ENCODE peak calls at places on chromosomes 7 and 10, in nine cellular contexts. One of them, this sample, is unnamed.

GRCh38 chr10:46223626-46224413 is 63.0 kb upstream of the ANTXRL start:
- DNase-seq in chondrocyte: peak; percentile 69
- DNase-seq in transverse colon: no peak
- DNase-seq in Calu3: no peak
- DNase-seq in colonic mucosa: peak; percentile 11
- DNase-seq in bronchial epithelial cell: no peak
- DNase-seq in endothelial cell: no peak
- DNase-seq in glutamatergic neuron: no peak
- DNase-seq in esophagus squamous epithelium: no peak
- DNase-seq in this sample: no peak

GRCh38 chr7:76048668-76048988 is 722 bp downstream of the MDH2 start:
- DNase-seq in chondrocyte: no peak
- DNase-seq in transverse colon: peak; percentile 19
- DNase-seq in Calu3: no peak
- DNase-seq in colonic mucosa: peak; percentile 47
- DNase-seq in bronchial epithelial cell: no peak
- DNase-seq in endothelial cell: peak; percentile 17
- DNase-seq in glutamatergic neuron: no peak
- DNase-seq in esophagus squamous epithelium: no peak
- DNase-seq in this sample: peak; percentile 54

GRCh38 chr10:3528823-3529222 is 256.2 kb downstream of the KLF6 start:
- DNase-seq in chondrocyte: no peak
- DNase-seq in transverse colon: no peak
- DNase-seq in Calu3: no peak
- DNase-seq in colonic mucosa: no peak
- DNase-seq in bronchial epithelial cell: no peak
- DNase-seq in endothelial cell: no peak
- DNase-seq in glutamatergic neuron: no peak
- DNase-seq in esophagus squamous epithelium: no peak
- DNase-seq in this sample: no peak

GRCh38 chr7:79410345-79410744 is 43.1 kb downstream of the MAGI2 start:
- DNase-seq in chondrocyte: no peak
- DNase-seq in transverse colon: no peak
- DNase-seq in Calu3: no peak
- DNase-seq in colonic mucosa: no peak
- DNase-seq in bronchial epithelial cell: peak; percentile 68
- DNase-seq in endothelial cell: no peak
- DNase-seq in glutamatergic neuron: no peak
- DNase-seq in esophagus squamous epithelium: no peak
- DNase-seq in this sample: no peak

GRCh38 chr7:107078517-107078966 is 34.0 kb downstream of the PRKAR2B start:
- DNase-seq in chondrocyte: no peak
- DNase-seq in transverse colon: no peak
- DNase-seq in Calu3: peak; percentile 29
- DNase-seq in colonic mucosa: no peak
- DNase-seq in bronchial epithelial cell: peak; percentile 81
- DNase-seq in endothelial cell: no peak
- DNase-seq in glutamatergic neuron: no peak
- DNase-seq in esophagus squamous epithelium: no peak
- DNase-seq in this sample: no peak

GRCh38 chr7:139758388-139758787 is 19.4 kb downstream of the HIPK2 start:
- DNase-seq in chondrocyte: no peak
- DNase-seq in transverse colon: peak; percentile 44
- DNase-seq in Calu3: no peak
- DNase-seq in colonic mucosa: peak; percentile 61
- DNase-seq in bronchial epithelial cell: no peak
- DNase-seq in endothelial cell: no peak
- DNase-seq in glutamatergic neuron: no peak
- DNase-seq in esophagus squamous epithelium: no peak
- DNase-seq in this sample: no peak

GRCh38 chr7:79132844-79133451 is 320.5 kb downstream of the MAGI2 start:
- DNase-seq in chondrocyte: no peak
- DNase-seq in transverse colon: no peak
- DNase-seq in Calu3: no peak
- DNase-seq in colonic mucosa: no peak
- DNase-seq in bronchial epithelial cell: no peak
- DNase-seq in endothelial cell: no peak
- DNase-seq in glutamatergic neuron: no peak
- DNase-seq in esophagus squamous epithelium: no peak
- DNase-seq in this sample: no peak

GRCh38 chr10:123117644-123118409 is 17.9 kb upstream of the HMX3 start:
- DNase-seq in chondrocyte: peak; percentile 84
- DNase-seq in transverse colon: no peak
- DNase-seq in Calu3: no peak
- DNase-seq in colonic mucosa: no peak
- DNase-seq in bronchial epithelial cell: no peak
- DNase-seq in endothelial cell: no peak
- DNase-seq in glutamatergic neuron: no peak
- DNase-seq in esophagus squamous epithelium: no peak
- DNase-seq in this sample: no peak

GRCh38 chr7:158546626-158547025 is 41.0 kb downstream of the PTPRN2 start:
- DNase-seq in chondrocyte: peak; percentile 81
- DNase-seq in transverse colon: no peak
- DNase-seq in Calu3: no peak
- DNase-seq in colonic mucosa: no peak
- DNase-seq in bronchial epithelial cell: no peak
- DNase-seq in endothelial cell: no peak
- DNase-seq in glutamatergic neuron: no peak
- DNase-seq in esophagus squamous epithelium: no peak
- DNase-seq in this sample: no peak

GRCh38 chr10:124414077-124414476 is 4.6 kb downstream of the OAT start:
- DNase-seq in chondrocyte: no peak
- DNase-seq in transverse colon: no peak
- DNase-seq in Calu3: no peak
- DNase-seq in colonic mucosa: no peak
- DNase-seq in bronchial epithelial cell: no peak
- DNase-seq in endothelial cell: no peak
- DNase-seq in glutamatergic neuron: no peak
- DNase-seq in esophagus squamous epithelium: no peak
- DNase-seq in this sample: no peak

GRCh38 chr7:105831824-105832535 is 44.4 kb downstream of the ATXN7L1 start:
- DNase-seq in chondrocyte: no peak
- DNase-seq in transverse colon: no peak
- DNase-seq in Calu3: no peak
- DNase-seq in colonic mucosa: no peak
- DNase-seq in bronchial epithelial cell: no peak
- DNase-seq in endothelial cell: no peak
- DNase-seq in glutamatergic neuron: no peak
- DNase-seq in esophagus squamous epithelium: no peak
- DNase-seq in this sample: no peak

GRCh38 chr7:43834463-43835251 is 34.7 kb downstream of the MRPS24 start:
- DNase-seq in chondrocyte: no peak
- DNase-seq in transverse colon: no peak
- DNase-seq in Calu3: no peak
- DNase-seq in colonic mucosa: no peak
- DNase-seq in bronchial epithelial cell: peak; percentile 64
- DNase-seq in endothelial cell: no peak
- DNase-seq in glutamatergic neuron: no peak
- DNase-seq in esophagus squamous epithelium: no peak
- DNase-seq in this sample: peak; percentile 62

GRCh38 chr7:123750389-123751230 is 1.8 kb upstream of the WASL start:
- DNase-seq in chondrocyte: no peak
- DNase-seq in transverse colon: no peak
- DNase-seq in Calu3: no peak
- DNase-seq in colonic mucosa: no peak
- DNase-seq in bronchial epithelial cell: no peak
- DNase-seq in endothelial cell: no peak
- DNase-seq in glutamatergic neuron: no peak
- DNase-seq in esophagus squamous epithelium: no peak
- DNase-seq in this sample: no peak

GRCh38 chr10:62098278-62099121 is 170.1 kb downstream of the RTKN2 start:
- DNase-seq in chondrocyte: no peak
- DNase-seq in transverse colon: no peak
- DNase-seq in Calu3: peak; percentile 28
- DNase-seq in colonic mucosa: peak; percentile 17
- DNase-seq in bronchial epithelial cell: peak; percentile 52
- DNase-seq in endothelial cell: no peak
- DNase-seq in glutamatergic neuron: no peak
- DNase-seq in esophagus squamous epithelium: no peak
- DNase-seq in this sample: no peak

GRCh38 chr7:15016726-15017125 is 114.2 kb upstream of the DGKB start:
- DNase-seq in chondrocyte: no peak
- DNase-seq in transverse colon: no peak
- DNase-seq in Calu3: peak; percentile 9
- DNase-seq in colonic mucosa: no peak
- DNase-seq in bronchial epithelial cell: peak; percentile 83
- DNase-seq in endothelial cell: no peak
- DNase-seq in glutamatergic neuron: no peak
- DNase-seq in esophagus squamous epithelium: no peak
- DNase-seq in this sample: no peak

GRCh38 chr10:126216221-126216701 is 172.0 kb downstream of the ADAM12 start:
- DNase-seq in chondrocyte: no peak
- DNase-seq in transverse colon: no peak
- DNase-seq in Calu3: no peak
- DNase-seq in colonic mucosa: no peak
- DNase-seq in bronchial epithelial cell: no peak
- DNase-seq in endothelial cell: no peak
- DNase-seq in glutamatergic neuron: no peak
- DNase-seq in esophagus squamous epithelium: no peak
- DNase-seq in this sample: no peak

GRCh38 chr7:768881-769504 is 41.9 kb upstream of the PRKAR1B start:
- DNase-seq in chondrocyte: no peak
- DNase-seq in transverse colon: no peak
- DNase-seq in Calu3: no peak
- DNase-seq in colonic mucosa: no peak
- DNase-seq in bronchial epithelial cell: no peak
- DNase-seq in endothelial cell: no peak
- DNase-seq in glutamatergic neuron: peak; percentile 57
- DNase-seq in esophagus squamous epithelium: no peak
- DNase-seq in this sample: peak; percentile 20

GRCh38 chr7:14048889-14049288 is 59.4 kb upstream of the ETV1 start:
- DNase-seq in chondrocyte: no peak
- DNase-seq in transverse colon: no peak
- DNase-seq in Calu3: no peak
- DNase-seq in colonic mucosa: no peak
- DNase-seq in bronchial epithelial cell: peak; percentile 1
- DNase-seq in endothelial cell: no peak
- DNase-seq in glutamatergic neuron: no peak
- DNase-seq in esophagus squamous epithelium: no peak
- DNase-seq in this sample: no peak

GRCh38 chr7:27636326-27637006 is 26.2 kb downstream of the HIBADH start:
- DNase-seq in chondrocyte: no peak
- DNase-seq in transverse colon: no peak
- DNase-seq in Calu3: no peak
- DNase-seq in colonic mucosa: no peak
- DNase-seq in bronchial epithelial cell: no peak
- DNase-seq in endothelial cell: no peak
- DNase-seq in glutamatergic neuron: no peak
- DNase-seq in esophagus squamous epithelium: no peak
- DNase-seq in this sample: no peak

GRCh38 chr7:91880413-91881241 is at the start of gene MTERF1:
- DNase-seq in chondrocyte: peak; percentile 95
- DNase-seq in transverse colon: peak; percentile 93
- DNase-seq in Calu3: peak; percentile 89
- DNase-seq in colonic mucosa: peak; percentile 94
- DNase-seq in bronchial epithelial cell: peak; percentile 77
- DNase-seq in endothelial cell: peak; percentile 91
- DNase-seq in glutamatergic neuron: peak; percentile 95
- DNase-seq in esophagus squamous epithelium: peak; percentile 31
- DNase-seq in this sample: peak; percentile 97
- TF ChIP-seq CTCF in chondrocyte: peak; percentile 100
- TF ChIP-seq CTCF in transverse colon: peak; percentile 95
- TF ChIP-seq CTCF in Calu3: peak; percentile 89
- TF ChIP-seq CTCF in colonic mucosa: peak; percentile 93
- TF ChIP-seq CTCF in bronchial epithelial cell: peak; percentile 96
- TF ChIP-seq CTCF in endothelial cell: peak; percentile 94
- TF ChIP-seq CTCF in glutamatergic neuron: peak; percentile 95
- TF ChIP-seq CTCF in esophagus squamous epithelium: peak; percentile 99
- TF ChIP-seq CTCF in this sample: peak; percentile 94

GRCh38 chr10:24394479-24395190 is 185.7 kb downstream of the KIAA1217 start:
- DNase-seq in chondrocyte: no peak
- DNase-seq in transverse colon: no peak
- DNase-seq in Calu3: no peak
- DNase-seq in colonic mucosa: no peak
- DNase-seq in bronchial epithelial cell: no peak
- DNase-seq in endothelial cell: no peak
- DNase-seq in glutamatergic neuron: no peak
- DNase-seq in esophagus squamous epithelium: no peak
- DNase-seq in this sample: no peak
- TF ChIP-seq CTCF in chondrocyte: no peak
- TF ChIP-seq CTCF in transverse colon: no peak
- TF ChIP-seq CTCF in Calu3: no peak
- TF ChIP-seq CTCF in colonic mucosa: no peak
- TF ChIP-seq CTCF in bronchial epithelial cell: no peak
- TF ChIP-seq CTCF in endothelial cell: no peak
- TF ChIP-seq CTCF in glutamatergic neuron: no peak
- TF ChIP-seq CTCF in esophagus squamous epithelium: no peak
- TF ChIP-seq CTCF in this sample: no peak

GRCh38 chr7:150686030-150686626 is 622 bp downstream of the GIMAP2 start:
- DNase-seq in chondrocyte: no peak
- DNase-seq in transverse colon: no peak
- DNase-seq in Calu3: no peak
- DNase-seq in colonic mucosa: no peak
- DNase-seq in bronchial epithelial cell: peak; percentile 4
- DNase-seq in endothelial cell: no peak
- DNase-seq in glutamatergic neuron: no peak
- DNase-seq in esophagus squamous epithelium: no peak
- DNase-seq in this sample: peak; percentile 22
- TF ChIP-seq CTCF in chondrocyte: no peak
- TF ChIP-seq CTCF in transverse colon: no peak
- TF ChIP-seq CTCF in Calu3: no peak
- TF ChIP-seq CTCF in colonic mucosa: no peak
- TF ChIP-seq CTCF in bronchial epithelial cell: no peak
- TF ChIP-seq CTCF in endothelial cell: no peak
- TF ChIP-seq CTCF in glutamatergic neuron: no peak
- TF ChIP-seq CTCF in esophagus squamous epithelium: no peak
- TF ChIP-seq CTCF in this sample: no peak

GRCh38 chr10:78852856-78853255 is 215.9 kb upstream of the ZMIZ1 start:
- DNase-seq in chondrocyte: no peak
- DNase-seq in transverse colon: peak; percentile 45
- DNase-seq in Calu3: no peak
- DNase-seq in colonic mucosa: peak; percentile 42
- DNase-seq in bronchial epithelial cell: peak; percentile 10
- DNase-seq in endothelial cell: peak; percentile 35
- DNase-seq in glutamatergic neuron: no peak
- DNase-seq in esophagus squamous epithelium: no peak
- DNase-seq in this sample: peak; percentile 47
- TF ChIP-seq CTCF in chondrocyte: peak; percentile 57
- TF ChIP-seq CTCF in transverse colon: peak; percentile 13
- TF ChIP-seq CTCF in Calu3: peak; percentile 36
- TF ChIP-seq CTCF in colonic mucosa: peak; percentile 28
- TF ChIP-seq CTCF in bronchial epithelial cell: peak; percentile 41
- TF ChIP-seq CTCF in endothelial cell: peak; percentile 40
- TF ChIP-seq CTCF in glutamatergic neuron: peak; percentile 23
- TF ChIP-seq CTCF in esophagus squamous epithelium: no peak
- TF ChIP-seq CTCF in this sample: no peak

GRCh38 chr7:82714883-82715282 is 271.3 kb upstream of the CACNA2D1 start:
- DNase-seq in chondrocyte: no peak
- DNase-seq in transverse colon: no peak
- DNase-seq in Calu3: no peak
- DNase-seq in colonic mucosa: no peak
- DNase-seq in bronchial epithelial cell: peak; percentile 7
- DNase-seq in endothelial cell: no peak
- DNase-seq in glutamatergic neuron: no peak
- DNase-seq in esophagus squamous epithelium: no peak
- DNase-seq in this sample: no peak

GRCh38 chr7:82713506-82713905 is 269.9 kb upstream of the CACNA2D1 start:
- DNase-seq in chondrocyte: no peak
- DNase-seq in transverse colon: no peak
- DNase-seq in Calu3: no peak
- DNase-seq in colonic mucosa: no peak
- DNase-seq in bronchial epithelial cell: no peak
- DNase-seq in endothelial cell: no peak
- DNase-seq in glutamatergic neuron: no peak
- DNase-seq in esophagus squamous epithelium: no peak
- DNase-seq in this sample: no peak

GRCh38 chr7:82715344-82715743 is 271.8 kb upstream of the CACNA2D1 start:
- DNase-seq in chondrocyte: no peak
- DNase-seq in transverse colon: no peak
- DNase-seq in Calu3: no peak
- DNase-seq in colonic mucosa: no peak
- DNase-seq in bronchial epithelial cell: no peak
- DNase-seq in endothelial cell: no peak
- DNase-seq in glutamatergic neuron: no peak
- DNase-seq in esophagus squamous epithelium: no peak
- DNase-seq in this sample: no peak
- TF ChIP-seq CTCF in chondrocyte: no peak
- TF ChIP-seq CTCF in transverse colon: no peak
- TF ChIP-seq CTCF in Calu3: no peak
- TF ChIP-seq CTCF in colonic mucosa: no peak
- TF ChIP-seq CTCF in bronchial epithelial cell: no peak
- TF ChIP-seq CTCF in endothelial cell: no peak
- TF ChIP-seq CTCF in glutamatergic neuron: no peak
- TF ChIP-seq CTCF in esophagus squamous epithelium: no peak
- TF ChIP-seq CTCF in this sample: no peak